ENCODE peak calls at places on chromosomes 16 and 17, in seven cellular contexts. X, M, B, P, Q, Z and S are unnamed samples. For H3K4me1, the result is how much of the 10 kb centered on the place peaks cover.

GRCh38 chr16:87457724-87458423 is 35.0 kb downstream of the ZCCHC14 start:
- DNase-seq in Z (no peak), B (no peak), Q (no peak), M (peak), X (no peak), P (peak), S (peak)

GRCh38 chr16:15887283-15887682 is 1.1 kb downstream of the CEP20 start:
- DNase-seq in Q (no peak), P (no peak), M (no peak), B (no peak), X (no peak), Z (no peak), S (no peak)

GRCh38 chr16:69106491-69107291 is 1.2 kb downstream of the HAS3 start:
- DNase-seq in Q (no peak), X (peak), B (peak), P (no peak), Z (no peak), M (no peak), S (peak)

GRCh38 chr16:15799851-15800495 is 56.9 kb downstream of the MYH11 start:
- DNase-seq in B (no peak), X (no peak), M (no peak), Z (no peak), P (no peak), Q (no peak), S (no peak)

GRCh38 chr17:9725575-9725974 is 65.8 kb downstream of the DHRS7C start:
- DNase-seq in M (no peak), Z (peak), P (no peak), B (peak), Q (no peak), X (no peak), S (peak)

GRCh38 chr16:85202631-85203461 is 90.6 kb upstream of the CIBAR2 start:
- DNase-seq in Z (no peak), M (peak), Q (peak), P (peak), B (peak), X (peak), S (peak)

GRCh38 chr16:3938843-3939624 is 58.5 kb upstream of the CREBBP start:
- DNase-seq in Z (no peak), X (peak), P (peak), Q (peak), M (peak), B (peak), S (peak)

GRCh38 chr16:2037115-2037514 is 10.4 kb downstream of the NHERF2 start:
- DNase-seq in B (no peak), M (no peak), Z (no peak), P (no peak), Q (no peak), X (no peak), S (no peak)

GRCh38 chr16:71350821-71351557 is 7.5 kb upstream of the CALB2 start:
- DNase-seq in X (no peak), Q (no peak), M (no peak), P (no peak), B (no peak), Z (no peak), S (no peak)

GRCh38 chr17:40558300-40558584 is 7.0 kb downstream of the CCR7 start:
- DNase-seq in Z (no peak), M (no peak), P (no peak), B (no peak), Q (no peak), X (no peak), S (no peak)

GRCh38 chr16:22912654-22913053 is 98.7 kb downstream of the HS3ST2 start:
- DNase-seq in X (no peak), Q (no peak), Z (no peak), P (no peak), M (no peak), B (peak), S (no peak)

GRCh38 chr16:69863882-69864281 is 87.3 kb upstream of the CLEC18A start:
- DNase-seq in Q (no peak), M (no peak), Z (no peak), P (no peak), B (no peak), X (no peak), S (no peak)

GRCh38 chr17:75695830-75696271 is 25.4 kb upstream of the ITGB4 start:
- DNase-seq in B (no peak), P (no peak), M (no peak), X (peak), Q (no peak), Z (peak), S (no peak)

GRCh38 chr16:28092721-28093382 is 29.3 kb upstream of the GSG1L start:
- DNase-seq in M (no peak), B (no peak), Q (no peak), X (no peak), P (no peak), Z (no peak), S (no peak)

GRCh38 chr16:53852678-53853077 is 148.7 kb downstream of the FTO start:
- DNase-seq in X (no peak), P (peak), M (no peak), B (no peak), Q (no peak), Z (no peak), S (no peak)

GRCh38 chr16:77307764-77308561 is 108.8 kb downstream of the SYCE1L start:
- DNase-seq in Q (no peak), X (no peak), B (no peak), P (peak), M (peak), Z (no peak), S (no peak)

GRCh38 chr16:28288117-28288516 is 4.2 kb upstream of the SBK1 start:
- DNase-seq in P (no peak), X (no peak), M (no peak), B (no peak), Q (peak), Z (no peak), S (no peak)

GRCh38 chr16:87145181-87146176 is 171.7 kb downstream of the C16orf95 start:
- DNase-seq in X (no peak), Z (no peak), B (no peak), P (peak), M (peak), Q (no peak), S (no peak)

GRCh38 chr16:82732461-82732860 is 105.7 kb downstream of the CDH13 start:
- DNase-seq in P (no peak), B (no peak), Z (no peak), M (no peak), Q (no peak), X (no peak), S (no peak)

GRCh38 chr17:8025176-8025911 is 13.5 kb upstream of the ALOX15B start:
- DNase-seq in X (no peak), P (no peak), M (no peak), Q (no peak), Z (no peak), B (no peak), S (no peak)

GRCh38 chr17:45016823-45017222 is 34.6 kb downstream of the DCAKD start:
- DNase-seq in B (peak), M (no peak), Z (no peak), P (no peak), Q (no peak), X (no peak), S (no peak)

GRCh38 chr17:51734462-51734861 is 424.1 kb downstream of the CA10 start:
- DNase-seq in X (no peak), B (peak), Z (no peak), M (no peak), Q (peak), P (no peak), S (no peak)

GRCh38 chr17:58808609-58809563 is 53.2 kb downstream of the PPM1E start:
- DNase-seq in P (no peak), B (no peak), X (no peak), Z (no peak), Q (no peak), M (no peak), S (no peak)

GRCh38 chr16:57666353-57667068 is 1.6 kb upstream of the ADGRG3 start:
- DNase-seq in P (no peak), M (no peak), B (no peak), X (no peak), Z (no peak), Q (no peak), S (peak)

GRCh38 chr16:82755570-82756282 is 129.0 kb downstream of the CDH13 start:
- DNase-seq in M (peak), Z (no peak), B (peak), X (no peak), Q (no peak), P (no peak), S (no peak)

GRCh38 chr17:74126959-74127358 is 76.5 kb upstream of the RPL38 start:
- DNase-seq in X (no peak), B (no peak), M (no peak), Q (no peak), P (no peak), Z (no peak), S (no peak)

GRCh38 chr17:27873211-27873610 is 20.0 kb downstream of the LYRM9 start:
- DNase-seq in Q (no peak), X (no peak), B (no peak), Z (no peak), M (no peak), P (no peak), S (no peak)

GRCh38 chr17:38426441-38426840 is 1.8 kb upstream of the ARHGAP23 start:
- DNase-seq in P (no peak), Q (no peak), Z (no peak), B (no peak), M (no peak), X (no peak), S (no peak)
- H3K4me1 ChIP-seq in P (under half), Q (under half), Z (under half), B (under half), M (under half), X (under half), S (under half)

GRCh38 chr16:14106961-14107360 is 35.8 kb downstream of the MRTFB start:
- DNase-seq in M (no peak), Q (no peak), X (no peak), Z (no peak), B (no peak), P (no peak), S (no peak)
- H3K4me1 ChIP-seq in M (under half), Q (under half), X (under half), Z (under half), B (under half), P (under half), S (under half)

DNA sequence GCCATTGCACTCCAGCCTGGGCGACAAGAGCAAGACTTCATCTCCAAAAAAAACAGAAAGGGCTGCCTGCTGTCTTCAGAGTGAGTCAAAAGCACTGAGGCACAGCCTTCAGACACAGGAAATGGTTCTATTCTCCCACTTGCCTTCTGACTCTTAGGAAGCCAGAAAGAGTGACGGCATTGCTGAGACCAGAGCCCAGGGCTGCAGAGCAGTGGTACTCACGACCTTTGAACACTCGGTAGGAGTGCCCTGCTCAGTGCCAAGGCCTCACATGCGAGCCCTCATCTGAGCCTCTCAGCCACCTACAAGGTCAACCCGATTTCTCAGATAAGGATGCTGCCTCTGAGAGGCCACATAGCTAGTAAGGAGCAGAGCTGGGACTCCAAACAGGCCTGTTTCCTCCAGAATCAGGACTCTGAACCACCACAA is 3.5 kb upstream of the ITGAE start:
- DNase-seq in Q (no peak), P (peak), B (no peak), Z (no peak), M (no peak), X (no peak), S (no peak)
- H3K4me1 ChIP-seq in Q (under half), P (under half), B (under half), Z (under half), M (under half), X (under half), S (under half)

GRCh38 chr17:47653442-47653841 is 3.7 kb downstream of the KPNB1 start:
- DNase-seq in M (no peak), Q (no peak), Z (no peak), P (no peak), X (no peak), B (no peak), S (no peak)
- H3K4me1 ChIP-seq in M (under half), Q (under half), Z (under half), P (under half), X (under half), B (under half), S (under half)

GRCh38 chr16:81473969-81474959 is 29.7 kb downstream of the CMIP start:
- DNase-seq in X (no peak), P (no peak), B (no peak), Q (no peak), M (no peak), Z (no peak), S (no peak)
- H3K4me1 ChIP-seq in X (under half), P (under half), B (under half), Q (under half), M (under half), Z (under half), S (under half)

DNA sequence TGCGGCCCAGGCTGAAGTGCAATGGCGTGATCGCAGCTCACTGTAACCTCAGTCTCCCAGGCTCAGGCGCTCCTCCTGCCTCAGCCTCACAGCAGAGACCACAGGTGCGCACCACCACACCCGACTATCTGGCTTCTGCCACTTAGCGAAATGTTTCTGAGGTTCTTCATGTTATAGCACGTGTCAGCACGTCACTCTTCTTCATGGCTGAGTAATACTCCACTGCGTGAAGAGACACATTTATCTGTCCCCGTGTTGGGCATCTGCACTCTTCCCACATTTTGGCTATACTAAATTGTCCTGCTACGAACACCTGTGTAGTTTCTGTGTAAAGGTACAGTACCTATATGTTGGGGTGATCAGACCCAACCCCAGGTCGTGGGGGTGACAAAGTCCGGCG is 1.0 kb upstream of the DPEP1 start:
- DNase-seq in Z (no peak), P (no peak), Q (no peak), X (no peak), B (no peak), M (no peak), S (no peak)
- H3K4me1 ChIP-seq in Z (under half), P (under half), Q (under half), X (under half), B (under half), M (under half), S (under half)

GRCh38 chr17:19019041-19019941 is 14.7 kb upstream of the FAM83G start:
- DNase-seq in M (no peak), Z (no peak), Q (no peak), P (no peak), B (no peak), X (peak), S (peak)

GRCh38 chr17:19021622-19022083 is 17.1 kb upstream of the FAM83G start:
- DNase-seq in Q (no peak), M (no peak), P (no peak), X (peak), B (peak), Z (no peak), S (peak)

GRCh38 chr17:19018600-19018950 is 14.0 kb upstream of the FAM83G start:
- DNase-seq in M (no peak), Q (no peak), B (no peak), Z (no peak), P (no peak), X (peak), S (no peak)

GRCh38 chr17:19017804-19018599 is 13.4 kb upstream of the FAM83G start:
- DNase-seq in M (no peak), P (no peak), Z (no peak), Q (no peak), X (peak), B (no peak), S (no peak)

DNA sequence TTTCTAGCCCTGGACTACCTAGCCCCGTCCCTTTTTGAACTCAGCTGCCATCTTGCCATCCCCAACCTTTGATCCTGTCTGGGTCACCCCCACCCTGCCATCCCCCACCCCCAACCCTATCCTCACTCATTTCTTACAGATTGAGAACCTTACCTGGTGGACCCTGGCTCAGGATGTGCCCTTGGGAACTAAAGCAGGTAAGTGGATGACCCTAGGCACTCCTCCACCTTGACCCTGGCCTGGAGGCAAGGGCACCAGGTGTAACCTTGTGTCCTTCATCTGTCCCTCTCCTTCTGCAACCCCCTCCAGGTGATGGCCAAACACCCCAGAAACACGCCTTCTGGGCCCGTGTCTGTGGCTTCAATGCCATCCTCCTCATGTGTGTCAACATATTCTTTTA is 15.5 kb upstream of the FAM83G start:
- DNase-seq in M (no peak), X (peak), B (no peak), P (no peak), Q (no peak), Z (no peak), S (no peak)
- H3K4me1 ChIP-seq in M (under half), X (under half), B (under half), P (under half), Q (under half), Z (under half), S (under half)

GRCh38 chr17:32819035-32819434 is 57.9 kb downstream of the MYO1D start:
- DNase-seq in Z (no peak), X (no peak), B (no peak), P (no peak), M (peak), Q (no peak), S (no peak)

GRCh38 chr17:32810690-32811089 is 66.2 kb downstream of the MYO1D start:
- DNase-seq in Z (no peak), B (no peak), M (no peak), X (no peak), P (no peak), Q (no peak), S (no peak)

GRCh38 chr17:32813021-32813420 is 63.9 kb downstream of the MYO1D start:
- DNase-seq in P (no peak), M (peak), B (no peak), Z (no peak), Q (no peak), X (no peak), S (no peak)

GRCh38 chr17:32815460-32815859 is 61.5 kb downstream of the MYO1D start:
- DNase-seq in Q (no peak), Z (no peak), M (no peak), B (no peak), P (no peak), X (no peak), S (no peak)

DNA sequence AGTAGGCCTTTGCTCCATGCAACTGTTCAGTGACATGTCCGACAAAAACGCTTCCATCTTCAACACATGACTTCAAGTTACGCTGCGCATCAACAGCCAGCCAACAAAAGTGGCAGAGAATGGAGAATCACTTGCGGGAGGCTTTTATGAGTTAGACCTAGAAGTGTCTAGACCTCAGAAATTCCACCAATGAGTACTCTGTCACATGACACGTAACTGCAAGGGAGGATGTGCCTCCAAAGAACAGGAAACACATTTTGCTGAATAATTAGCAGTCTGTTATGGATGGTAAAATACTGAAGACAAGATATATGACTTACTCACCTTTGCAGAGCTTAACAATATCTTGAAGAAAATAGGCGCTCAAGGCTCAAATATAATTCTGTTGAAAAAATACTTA is 62.1 kb downstream of the MYO1D start:
- DNase-seq in X (no peak), M (no peak), Q (no peak), P (no peak), B (no peak), Z (no peak), S (no peak)
- H3K4me1 ChIP-seq in X (under half), M (under half), Q (under half), P (under half), B (under half), Z (under half), S (under half)